ENCODE peak calls at places on chromosomes 4 and X, in eight cellular contexts. M is K562, V is stomach, Q is right lobe of liver, D is HCT116, U is tibial nerve, F is IMR-90, E is adrenal gland. W is an unnamed sample.

GRCh38 chr4:104420766-104421165 is 73.9 kb downstream of the CXXC4 start:
- DNase-seq in V (no peak), E (no peak), U (no peak), D (no peak), F (no peak), M (no peak), Q (no peak), W (no peak)

GRCh38 chr4:187413564-187414358 is 581.8 kb upstream of the ZFP42 start:
- DNase-seq in U (no peak), M (no peak), F (no peak), E (no peak), D (no peak), V (no peak), Q (no peak), W (no peak)

GRCh38 chrX:130339408-130340222 is at the start of gene SLC25A14:
- DNase-seq in E (peak; percentile 53), V (peak; percentile 77), U (peak; percentile 33), D (peak; percentile 51), F (peak; percentile 66), Q (peak; percentile 76), M (peak; percentile 71), W (peak; percentile 75)

GRCh38 chrX:126994011-126994410 is 174.5 kb downstream of the PRR32 start:
- DNase-seq in Q (no peak), D (no peak), V (no peak), E (no peak), U (no peak), M (no peak), F (no peak), W (no peak)

GRCh38 chrX:124001581-124001980 is 40.1 kb downstream of the STAG2 start:
- DNase-seq in D (no peak), E (no peak), Q (no peak), U (no peak), V (no peak), M (no peak), F (no peak), W (no peak)

GRCh38 chr4:185726931-185727330 is 85.1 kb downstream of the SORBS2 start:
- DNase-seq in V (no peak), U (no peak), D (no peak), E (no peak), F (no peak), Q (peak; percentile 74), M (no peak), W (peak; percentile 38)

GRCh38 chr4:25756503-25756902 is 100.9 kb downstream of the SLC34A2 start:
- DNase-seq in U (no peak), V (no peak), E (no peak), F (peak; percentile 29), D (no peak), Q (no peak), M (no peak), W (no peak)

GRCh38 chrX:55039471-55039870 is 8.7 kb upstream of the ALAS2 start:
- DNase-seq in Q (no peak), M (no peak), F (no peak), E (no peak), U (no peak), D (no peak), V (no peak), W (no peak)

GRCh38 chrX:11427082-11428033 is 134.1 kb downstream of the AMELX start:
- DNase-seq in F (no peak), M (peak; percentile 71), Q (no peak), D (no peak), U (peak; percentile 31), E (peak; percentile 32), V (peak; percentile 43), W (peak; percentile 46)

GRCh38 chr4:169945636-169946035 is 80.6 kb downstream of the MFAP3L start:
- DNase-seq in E (no peak), Q (no peak), D (no peak), V (no peak), U (no peak), M (no peak), F (no peak), W (no peak)

GRCh38 chr4:129968778-129969177 is 872.8 kb downstream of the C4orf33 start:
- DNase-seq in V (no peak), E (no peak), M (no peak), Q (no peak), F (no peak), U (no peak), D (no peak), W (no peak)

GRCh38 chr4:86011117-86011516 is 348.7 kb downstream of the MAPK10 start:
- DNase-seq in F (peak; percentile 77), D (no peak), V (no peak), U (no peak), Q (no peak), M (no peak), E (no peak), W (no peak)

GRCh38 chr4:3231431-3231980 is 17.5 kb upstream of the MSANTD1 start:
- DNase-seq in D (no peak), E (peak; percentile 81), U (no peak), M (no peak), Q (no peak), V (no peak), F (no peak), W (no peak)

GRCh38 chr4:177728361-177729152 is 286.3 kb upstream of the AGA start:
- DNase-seq in F (no peak), D (peak; percentile 89), Q (no peak), V (no peak), M (no peak), E (no peak), U (no peak), W (no peak)

GRCh38 chrX:40093586-40093985 is 4.2 kb downstream of the BCOR start:
- DNase-seq in D (no peak), M (no peak), F (no peak), V (no peak), U (no peak), E (no peak), Q (no peak), W (no peak)
- H3K27ac ChIP-seq in D (peak overlapping the region; percentile 66), M (peak overlapping the region; percentile 88), F (peak overlapping the region; percentile 8), V (no peak overlapping the region), U (no peak overlapping the region), E (peak overlapping the region; percentile 85), Q (no peak overlapping the region), W (no peak overlapping the region)

GRCh38 chrX:91414710-91415109 is 19.9 kb upstream of the PABPC5 start:
- DNase-seq in M (no peak), E (peak; percentile 26), F (no peak), Q (no peak), D (no peak), U (no peak), V (no peak), W (peak; percentile 22)
- TF ChIP-seq CTCF in M (no peak), E (peak; percentile 41), F (peak; percentile 37), Q (peak; percentile 34), D (no peak), U (no peak), V (no peak), W (no peak)

GRCh38 chr4:79288185-79288584 is 37.7 kb downstream of the NAA11 start:
- DNase-seq in Q (no peak), D (no peak), M (no peak), F (no peak), V (no peak), U (no peak), E (no peak), W (no peak)

GRCh38 chr4:79295076-79295475 is 30.8 kb downstream of the NAA11 start:
- DNase-seq in M (no peak), U (no peak), E (no peak), F (no peak), D (no peak), V (no peak), Q (no peak), W (no peak)

GRCh38 chr4:79292008-79292407 is 33.9 kb downstream of the NAA11 start:
- DNase-seq in U (no peak), Q (no peak), V (no peak), F (no peak), E (no peak), D (no peak), M (no peak), W (no peak)

GRCh38 chr4:79294064-79294463 is 31.8 kb downstream of the NAA11 start:
- DNase-seq in D (no peak), U (no peak), E (no peak), M (no peak), V (no peak), Q (no peak), F (no peak), W (no peak)

GRCh38 chr4:79290376-79290775 is 35.5 kb downstream of the NAA11 start:
- DNase-seq in E (no peak), D (no peak), V (no peak), M (no peak), F (no peak), U (no peak), Q (no peak), W (no peak)
- TF ChIP-seq POLR2A in E (no peak), D (no peak), V (no peak), M (no peak), F (no peak), U (no peak), Q (no peak), W (no peak)

GRCh38 chrX:119606508-119607389 is 525 bp upstream of the NKRF start:
- DNase-seq in M (no peak), D (peak; percentile 79), E (no peak), F (peak; percentile 49), V (no peak), U (no peak), Q (no peak), W (no peak)

GRCh38 chrX:119604778-119605177 is 1.4 kb downstream of the NKRF start:
- DNase-seq in D (no peak), V (no peak), F (no peak), U (no peak), E (no peak), M (no peak), Q (no peak), W (no peak)

GRCh38 chrX:119605739-119606507 is at the start of gene NKRF:
- DNase-seq in E (peak; percentile 93), D (no peak), M (peak; percentile 86), F (peak; percentile 90), V (peak; percentile 93), Q (peak; percentile 92), U (peak; percentile 86), W (peak; percentile 93)

GRCh38 chrX:119605398-119605738 is 856 bp downstream of the NKRF start:
- DNase-seq in V (no peak), U (no peak), E (peak; percentile 34), Q (no peak), F (no peak), M (no peak), D (no peak), W (peak; percentile 19)

DNA sequence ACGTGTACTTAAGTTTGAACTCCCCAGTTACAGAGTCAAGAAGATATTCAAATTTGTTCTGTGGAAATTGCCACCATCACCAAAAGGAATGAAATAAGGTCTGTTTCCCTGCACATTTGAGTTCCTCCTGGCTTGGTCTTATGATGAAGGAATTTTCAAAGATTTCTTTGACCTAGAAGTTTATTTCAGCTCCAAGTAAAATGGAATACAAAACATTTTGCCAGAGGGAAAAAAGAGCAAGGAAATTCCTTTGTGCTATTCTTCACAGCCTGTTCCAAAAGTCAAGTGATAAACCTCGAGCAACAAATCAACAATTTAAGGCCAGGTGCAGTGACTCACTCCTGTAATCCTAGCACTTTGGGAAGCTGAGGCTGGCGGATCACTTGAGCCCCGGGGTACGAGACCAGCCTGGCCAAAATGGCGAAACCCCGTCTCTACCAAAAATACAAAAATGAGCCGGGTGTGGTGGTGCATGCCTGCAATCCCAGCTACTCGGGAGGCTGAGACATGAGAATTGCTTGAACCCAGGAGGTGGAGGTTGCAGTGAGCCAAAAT is 3.4 kb downstream of the NKRF start:
- DNase-seq in M (no peak), D (no peak), V (no peak), E (no peak), Q (no peak), F (no peak), U (no peak), W (no peak)
- H3K27ac ChIP-seq in M (no peak overlapping the region), D (no peak overlapping the region), V (no peak overlapping the region), E (no peak overlapping the region), Q (no peak overlapping the region), F (no peak overlapping the region), U (no peak overlapping the region), W (no peak overlapping the region)

GRCh38 chr4:155529197-155529596 is 137.5 kb upstream of the GUCY1A1 start:
- DNase-seq in E (no peak), M (no peak), F (no peak), U (no peak), Q (no peak), D (no peak), V (no peak), W (no peak)
- TF ChIP-seq CTCF in E (no peak), M (no peak), F (peak; percentile 35), U (no peak), Q (peak; percentile 43), D (peak; percentile 19), V (no peak), W (no peak)